ENCODE peak calls at places on chromosomes 6 and 20, in eight cellular contexts. L is stomach; P is activated T-cell treated with anti-CD3 and anti-CD28 coated beads, Interleukin-2, amount 50 U/mL, for 24 hours; H is T-cell; A is adrenal gland; T is AG04449; V is T-helper 17 cell; I is GM23248. B is an unnamed sample.

GRCh38 chr6:155314773-155315515 is 660 bp upstream of the TFB1M start:
- DNase-seq in L (peak; percentile 64), P (no peak), H (peak; percentile 35), A (peak; percentile 88), T (peak; percentile 59), V (no peak), I (peak; percentile 88), B (peak; percentile 55)

GRCh38 chr20:47358672-47359532 is 2.4 kb upstream of the ZMYND8 start:
- DNase-seq in L (peak; percentile 91), P (peak; percentile 45), H (peak; percentile 11), A (peak; percentile 95), T (peak; percentile 91), V (no peak), I (peak; percentile 90), B (peak; percentile 92)

GRCh38 chr6:13486679-13487121 is 700 bp downstream of the GFOD1 start:
- DNase-seq in L (peak; percentile 45), P (peak; percentile 81), H (peak; percentile 42), A (peak; percentile 53), T (no peak), V (peak; percentile 21), I (peak; percentile 93), B (peak; percentile 70)

GRCh38 chr6:34018961-34019606 is 126.8 kb downstream of the GRM4 start:
- DNase-seq in L (no peak), P (no peak), H (no peak), A (no peak), T (no peak), V (no peak), I (no peak), B (no peak)

GRCh38 chr6:168056892-168057527 is 22.0 kb downstream of the FRMD1 start:
- DNase-seq in L (no peak), P (no peak), H (no peak), A (no peak), T (no peak), V (no peak), I (no peak), B (no peak)

GRCh38 chr6:149300563-149300962 is 16.9 kb upstream of the TAB2 start:
- DNase-seq in L (no peak), P (no peak), H (no peak), A (no peak), T (no peak), V (no peak), I (no peak), B (no peak)

GRCh38 chr20:51985013-51985415 is 182.7 kb upstream of the SALL4 start:
- DNase-seq in L (no peak), P (no peak), H (no peak), A (peak; percentile 30), T (peak; percentile 94), V (no peak), I (peak; percentile 93), B (no peak)

GRCh38 chr20:21968486-21968885 is 263.0 kb downstream of the PAX1 start:
- DNase-seq in L (no peak), P (no peak), H (no peak), A (no peak), T (no peak), V (no peak), I (peak; percentile 14), B (no peak)

GRCh38 chr6:148530394-148530923 is 187.8 kb downstream of the SASH1 start:
- DNase-seq in L (no peak), P (no peak), H (no peak), A (peak; percentile 21), T (peak; percentile 94), V (no peak), I (peak; percentile 95), B (no peak)

GRCh38 chr6:24489881-24490280 is 503 bp upstream of the GPLD1 start:
- DNase-seq in L (no peak), P (no peak), H (no peak), A (peak; percentile 66), T (no peak), V (no peak), I (peak; percentile 15), B (no peak)

GRCh38 chr6:36788768-36789167 is 50.5 kb downstream of the CPNE5 start:
- DNase-seq in L (no peak), P (no peak), H (no peak), A (no peak), T (no peak), V (no peak), I (peak; percentile 59), B (no peak)

GRCh38 chr20:58219342-58219700 is 9.1 kb downstream of the ANKRD60 start:
- DNase-seq in L (no peak), P (no peak), H (no peak), A (no peak), T (peak; percentile 57), V (no peak), I (peak; percentile 88), B (no peak)

GRCh38 chr6:137866200-137866913 is 702 bp upstream of the TNFAIP3 start:
- DNase-seq in L (no peak), P (no peak), H (no peak), A (peak; percentile 30), T (no peak), V (no peak), I (no peak), B (peak; percentile 62)

GRCh38 chr6:159301277-159301676 is 132.1 kb downstream of the FNDC1 start:
- DNase-seq in L (no peak), P (no peak), H (no peak), A (no peak), T (no peak), V (no peak), I (no peak), B (no peak)

GRCh38 chr6:32432050-32432450 is 7.6 kb upstream of the HLA-DRA start:
- DNase-seq in L (no peak), P (no peak), H (no peak), A (no peak), T (no peak), V (no peak), I (peak; percentile 52), B (no peak)

GRCh38 chr6:43627008-43627825 is 1.8 kb downstream of the GTPBP2 start:
- DNase-seq in L (peak; percentile 79), P (peak; percentile 18), H (no peak), A (peak; percentile 94), T (peak; percentile 87), V (no peak), I (peak; percentile 99), B (peak; percentile 87)

GRCh38 chr6:157995458-157995857 is 13.8 kb downstream of the SYNJ2 start:
- DNase-seq in L (no peak), P (no peak), H (no peak), A (no peak), T (no peak), V (no peak), I (no peak), B (no peak)

GRCh38 chr20:45919536-45919933 is 7.6 kb upstream of the PLTP start:
- DNase-seq in L (peak; percentile 85), P (no peak), H (no peak), A (peak; percentile 67), T (no peak), V (no peak), I (no peak), B (peak; percentile 65)

B was measured in ureter.